ENCODE peak calls at places on chromosomes 6 and 20, in nine cellular contexts. W is HepG2, Z is heart left ventricle, A is HCT116, H is OCI-LY7, O is ascending aorta, R is GM23248, E is H7, U is lower lobe of right lung. B is an unnamed sample.

GRCh38 chr6:150418825-150419594 is 50.2 kb downstream of the IYD start:
- DNase-seq in E (peak; percentile 84), R (peak; percentile 81), W (peak; percentile 21), U (peak; percentile 78), O (no peak), H (peak; percentile 47), A (peak; percentile 61), Z (peak; percentile 72), B (peak; percentile 53)

GRCh38 chr6:150008588-150008987 is 16.7 kb downstream of the RAET1L start:
- DNase-seq in W (no peak), U (no peak), E (no peak), H (no peak), O (no peak), A (peak; percentile 47), R (peak; percentile 64), Z (no peak), B (no peak)

GRCh38 chr20:1802385-1803215 is 92.6 kb upstream of the SIRPA start:
- DNase-seq in R (peak; percentile 88), H (peak; percentile 52), W (peak; percentile 67), E (peak; percentile 88), Z (peak; percentile 66), U (peak; percentile 84), O (no peak), A (no peak), B (no peak)

GRCh38 chr6:24899647-24900325 is 36.0 kb downstream of the RIPOR2 start:
- DNase-seq in E (no peak), W (no peak), U (no peak), H (no peak), A (no peak), Z (no peak), O (no peak), R (no peak), B (no peak)

GRCh38 chr6:143634486-143634885 is 43.3 kb upstream of the PHACTR2 start:
- DNase-seq in R (peak; percentile 10), Z (no peak), W (no peak), E (no peak), H (no peak), U (no peak), O (no peak), A (no peak), B (no peak)

GRCh38 chr6:144460224-144461095 is 175.3 kb downstream of the UTRN start:
- DNase-seq in E (no peak), A (no peak), R (no peak), O (no peak), Z (no peak), H (peak; percentile 6), U (no peak), W (peak; percentile 37), B (no peak)

GRCh38 chr6:27290065-27290849 is 21.8 kb downstream of the POM121L2 start:
- DNase-seq in R (no peak), H (no peak), O (no peak), W (peak; percentile 34), A (no peak), E (no peak), Z (no peak), U (no peak), B (no peak)

GRCh38 chr6:127298475-127298874 is 31.8 kb downstream of the RNF146 start:
- DNase-seq in O (no peak), W (no peak), U (no peak), E (no peak), R (peak; percentile 33), Z (no peak), A (no peak), H (no peak), B (no peak)

GRCh38 chr20:62386383-62387218 is at the start of gene RPS21:
- DNase-seq in A (peak; percentile 79), U (peak; percentile 95), R (peak; percentile 97), E (peak; percentile 98), O (peak; percentile 57), W (peak; percentile 92), Z (peak; percentile 95), H (peak; percentile 95), B (peak; percentile 5)

GRCh38 chr20:31578448-31579138 is 26.5 kb upstream of the ID1 start:
- DNase-seq in Z (no peak), O (no peak), U (no peak), W (no peak), E (no peak), H (no peak), R (no peak), A (no peak), B (no peak)

GRCh38 chr6:144580771-144581170 is 295.6 kb downstream of the UTRN start:
- DNase-seq in H (no peak), W (no peak), O (no peak), U (no peak), A (no peak), R (no peak), E (no peak), Z (no peak), B (no peak)

GRCh38 chr6:20644667-20645370 is 110.6 kb downstream of the CDKAL1 start:
- DNase-seq in E (no peak), O (no peak), A (no peak), U (no peak), Z (no peak), R (peak; percentile 25), W (no peak), H (no peak), B (no peak)

GRCh38 chr6:18121580-18122127 is 823 bp downstream of the NHLRC1 start:
- DNase-seq in O (no peak), W (peak; percentile 27), E (peak; percentile 68), R (no peak), A (no peak), Z (no peak), H (peak; percentile 28), U (peak; percentile 45), B (no peak)

GRCh38 chr20:45038747-45039469 is 62.0 kb downstream of the KCNS1 start:
- DNase-seq in U (no peak), Z (no peak), E (no peak), H (no peak), W (no peak), A (no peak), R (peak; percentile 54), O (no peak), B (no peak)

GRCh38 chr20:41336711-41337492 is 3.7 kb upstream of the LPIN3 start:
- DNase-seq in E (no peak), R (no peak), O (no peak), H (no peak), U (no peak), W (no peak), A (no peak), Z (no peak), B (no peak)

GRCh38 chr20:1883986-1884385 is 11.2 kb upstream of the SIRPA start:
- DNase-seq in R (peak; percentile 52), A (no peak), W (no peak), E (no peak), O (no peak), H (no peak), U (no peak), Z (no peak), B (no peak)

GRCh38 chr6:36098920-36099647 is 31.2 kb upstream of the MAPK13 start:
- DNase-seq in W (no peak), Z (no peak), H (no peak), O (no peak), A (no peak), E (peak; percentile 33), U (no peak), R (no peak), B (no peak)

GRCh38 chr20:59515013-59515905 is 89.1 kb upstream of the PHACTR3 start:
- DNase-seq in E (peak; percentile 90), H (peak; percentile 4), Z (peak; percentile 57), W (peak; percentile 73), O (no peak), R (peak; percentile 85), A (peak; percentile 47), U (peak; percentile 70), B (no peak)

GRCh38 chr6:79868098-79868722 is 79.1 kb downstream of the ELOVL4 start:
- DNase-seq in R (peak; percentile 78), A (peak; percentile 76), O (no peak), E (peak; percentile 54), W (peak; percentile 54), H (peak; percentile 72), U (no peak), Z (no peak), B (peak; percentile 81)

GRCh38 chr20:19605759-19606158 is 152.3 kb upstream of the RIN2 start:
- DNase-seq in Z (no peak), H (no peak), O (no peak), A (no peak), W (no peak), E (no peak), U (no peak), R (no peak), B (no peak)

GRCh38 chr6:16592550-16592892 is 168.7 kb downstream of the ATXN1 start:
- DNase-seq in U (no peak), O (no peak), A (no peak), E (no peak), R (no peak), H (no peak), Z (no peak), W (no peak), B (no peak)

DNA sequence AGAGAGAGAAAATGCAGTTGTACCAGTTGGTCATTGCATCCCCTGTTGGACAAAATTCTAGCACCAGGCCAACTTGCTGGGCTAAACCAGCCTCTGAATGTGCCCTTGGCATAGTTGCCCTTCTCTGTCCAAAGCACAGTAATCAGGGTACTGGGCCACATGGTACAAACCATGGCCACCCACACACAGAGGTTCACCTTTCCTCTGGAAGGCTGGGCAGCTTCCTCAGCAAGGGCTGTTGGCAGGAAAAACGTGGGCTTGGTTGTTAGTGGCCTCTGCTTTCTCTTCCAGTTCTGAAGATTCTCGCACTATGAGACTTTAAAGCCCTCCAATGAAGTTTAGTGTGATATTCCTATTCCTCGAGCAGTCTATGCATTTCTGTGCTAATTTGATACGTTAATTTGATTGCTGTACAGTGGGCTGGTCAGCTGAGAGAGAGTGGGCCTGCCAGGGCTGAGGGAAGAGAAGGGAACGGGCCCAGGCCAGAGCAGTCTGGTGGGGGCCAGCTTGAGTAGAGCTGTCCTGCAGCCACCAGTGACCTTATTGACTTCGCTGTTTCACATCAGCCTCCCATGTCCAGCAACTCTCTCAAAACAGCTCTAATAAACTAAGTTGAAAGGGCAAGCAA is 592 bp downstream of the DDO start:
- DNase-seq in A (no peak), W (no peak), U (peak; percentile 66), R (no peak), Z (peak; percentile 28), E (no peak), H (no peak), O (no peak), B (no peak)
- H3K4me3 ChIP-seq in A (no peak overlapping the region), W (peak overlapping the region; percentile 86), U (peak overlapping the region; percentile 52), R (no peak overlapping the region), Z (peak overlapping the region; percentile 47), E (no peak overlapping the region), H (no peak overlapping the region), O (peak overlapping the region; percentile 54), B (no peak overlapping the region)

GRCh38 chr6:109008061-109008460 is 86.6 kb downstream of the SESN1 start:
- DNase-seq in R (no peak), A (no peak), H (no peak), O (no peak), U (no peak), E (no peak), Z (no peak), W (no peak), B (no peak)
- H3K4me3 ChIP-seq in R (peak overlapping the region; percentile 81), A (peak overlapping the region; percentile 82), H (peak overlapping the region; percentile 87), O (peak overlapping the region; percentile 69), U (peak overlapping the region; percentile 87), E (no peak overlapping the region), Z (peak overlapping the region; percentile 91), W (peak overlapping the region; percentile 97), B (peak overlapping the region; percentile 92)

GRCh38 chr6:168035098-168035660 is 37.7 kb downstream of the KIF25 start:
- DNase-seq in E (peak; percentile 85), H (no peak), U (peak; percentile 72), W (no peak), R (peak; percentile 67), A (no peak), Z (peak; percentile 82), O (no peak), B (peak; percentile 82)
- H3K4me3 ChIP-seq in E (peak overlapping the region; percentile 4), H (no peak overlapping the region), U (peak overlapping the region; percentile 51), W (peak overlapping the region; percentile 44), R (peak overlapping the region; percentile 66), A (peak overlapping the region; percentile 37), Z (peak overlapping the region; percentile 48), O (peak overlapping the region; percentile 32), B (peak overlapping the region; percentile 85)

GRCh38 chr20:37349517-37350491 is 3.9 kb downstream of the SRC start:
- DNase-seq in E (no peak), A (no peak), W (no peak), U (no peak), H (no peak), O (no peak), Z (no peak), R (peak; percentile 71), B (peak; percentile 14)
- H3K4me3 ChIP-seq in E (no peak overlapping the region), A (no peak overlapping the region), W (no peak overlapping the region), U (no peak overlapping the region), H (no peak overlapping the region), O (no peak overlapping the region), Z (no peak overlapping the region), R (no peak overlapping the region), B (no peak overlapping the region)